ENCODE peak calls at places on chromosomes 3 and 15, in six cellular contexts. N, J, I, R, Y and O are unnamed samples.
A peak's percentile ranks its signal among the peaks of the same experiment; 100 is the strongest.

GRCh38 chr3:14146381-14147062 is 21.7 kb downstream of the TMEM43 start:
- DNase-seq in N (no peak), J (no peak), I (peak; percentile 37), R (no peak), Y (no peak), O (no peak)

GRCh38 chr3:16485024-16485992 is 28.2 kb downstream of the RFTN1 start:
- DNase-seq in N (no peak), J (no peak), I (no peak), R (no peak), Y (no peak), O (no peak)

GRCh38 chr15:63908986-63909385 is 75.2 kb upstream of the HERC1 start:
- DNase-seq in N (no peak), J (no peak), I (no peak), R (no peak), Y (no peak), O (peak; percentile 62)

GRCh38 chr3:137762674-137763593 is 1.2 kb upstream of the SOX14 start:
- DNase-seq in N (no peak), J (peak; percentile 12), I (no peak), R (no peak), Y (no peak), O (peak; percentile 21)

GRCh38 chr15:32942286-32942927 is 224.6 kb downstream of the GREM1 start:
- DNase-seq in N (no peak), J (no peak), I (no peak), R (no peak), Y (no peak), O (no peak)

GRCh38 chr15:85763157-85763556 is 31.6 kb downstream of the KLHL25 start:
- DNase-seq in N (no peak), J (no peak), I (no peak), R (no peak), Y (no peak), O (no peak)

GRCh38 chr15:50718700-50719125 is 32.1 kb upstream of the TRPM7 start:
- DNase-seq in N (no peak), J (no peak), I (no peak), R (no peak), Y (no peak), O (no peak)

GRCh38 chr3:48432411-48433371 is 2.8 kb upstream of the PLXNB1 start:
- DNase-seq in N (no peak), J (no peak), I (peak; percentile 93), R (no peak), Y (no peak), O (no peak)

GRCh38 chr15:21261965-21262850 is 178.1 kb downstream of the POTEB3 start:
- DNase-seq in N (no peak), J (peak; percentile 52), I (no peak), R (no peak), Y (no peak), O (no peak)